ENCODE peak calls at places on chromosomes 4 and X, in six cellular contexts. V is NT2/D1, W is heart left ventricle, X is suprapubic skin, F is left ventricle myocardium inferior, H is GM12865. S is an unnamed sample.

GRCh38 chr4:113384600-113384999 is 335.1 kb downstream of the ANK2 start:
- DNase-seq in V (no peak), X (no peak), H (no peak), W (no peak), F (no peak), S (no peak)

GRCh38 chr4:149164282-149164681 is 651.4 kb downstream of the IQCM start:
- DNase-seq in H (no peak), V (peak), W (no peak), F (no peak), X (no peak), S (peak)

GRCh38 chr4:139129206-139129605 is 47.8 kb downstream of the ELF2 start:
- DNase-seq in X (no peak), W (no peak), H (no peak), F (no peak), V (no peak), S (no peak)

GRCh38 chr4:136562842-136563241 is 969.5 kb downstream of the PCDH18 start:
- DNase-seq in X (no peak), W (no peak), F (no peak), V (no peak), H (no peak), S (no peak)

GRCh38 chrX:122512561-122513072 is 671.5 kb upstream of the GRIA3 start:
- DNase-seq in F (no peak), V (no peak), H (no peak), W (no peak), X (no peak), S (no peak)

GRCh38 chrX:17802756-17803155 is 58.3 kb downstream of the RAI2 start:
- DNase-seq in X (no peak), V (no peak), H (no peak), F (no peak), W (no peak), S (no peak)

GRCh38 chr4:5036239-5036638 is 15.0 kb upstream of the STK32B start:
- DNase-seq in W (no peak), X (no peak), H (peak), V (no peak), F (no peak), S (no peak)

GRCh38 chrX:119168104-119168503 is 40.5 kb upstream of the KIAA1210 start:
- DNase-seq in V (no peak), W (no peak), X (no peak), H (no peak), F (no peak), S (no peak)

GRCh38 chr4:164700471-164700870 is 53.5 kb upstream of the SMIM31 start:
- DNase-seq in H (peak), X (no peak), W (no peak), F (no peak), V (peak), S (peak)

GRCh38 chr4:13484749-13485345 is 707 bp upstream of the RAB28 start:
- DNase-seq in W (no peak), F (no peak), X (no peak), H (peak), V (no peak), S (no peak)

GRCh38 chr4:145178740-145179139 is 1.6 kb downstream of the OTUD4 start:
- DNase-seq in F (no peak), X (no peak), V (no peak), W (no peak), H (peak), S (no peak)

GRCh38 chr4:139367421-139368090 is 65.3 kb upstream of the NDUFC1 start:
- DNase-seq in V (no peak), F (no peak), H (no peak), X (no peak), W (no peak), S (no peak)

GRCh38 chrX:69615323-69615722 is 590 bp upstream of the EDA start:
- DNase-seq in V (peak), H (no peak), W (peak), F (no peak), X (peak), S (no peak)

GRCh38 chrX:153774576-153775292 is 6.1 kb upstream of the SRPK3 start:
- DNase-seq in F (peak), V (no peak), W (no peak), X (no peak), H (no peak), S (no peak)

GRCh38 chr4:139890810-139891209 is 225.2 kb downstream of the MGST2 start:
- DNase-seq in F (no peak), W (no peak), H (no peak), V (no peak), X (no peak), S (no peak)

GRCh38 chr4:131119661-131120060 is 2023.7 kb downstream of the C4orf33 start:
- DNase-seq in W (no peak), V (no peak), H (no peak), X (no peak), F (no peak), S (no peak)

GRCh38 chr4:165630671-165631070 is 242.4 kb upstream of the TLL1 start:
- DNase-seq in W (no peak), V (no peak), X (no peak), F (no peak), H (no peak), S (no peak)

GRCh38 chrX:17591741-17592110 is 145.6 kb upstream of the SCML1 start:
- DNase-seq in X (no peak), H (peak), W (no peak), F (no peak), V (no peak), S (no peak)

GRCh38 chrX:10190367-10190766 is 33.6 kb downstream of the CLCN4 start:
- DNase-seq in H (peak), F (no peak), W (peak), V (peak), X (no peak), S (no peak)

GRCh38 chr4:177006331-177006730 is 213.6 kb upstream of the VEGFC start:
- DNase-seq in W (no peak), F (no peak), X (no peak), H (no peak), V (no peak), S (no peak)